ENCODE peak calls at places on chromosomes 12 and 14, in nine cellular contexts. Y, A, I, D, G, E, F, J and C are unnamed samples.

GRCh38 chr12:54052745-54053624 is 650 bp upstream of the HOXC4 start:
- DNase-seq in D (no peak), E (no peak), I (no peak), J (no peak), G (no peak), Y (peak; percentile 61), F (no peak), A (no peak), C (no peak)

GRCh38 chr14:37712976-37713431 is 117.6 kb downstream of the TTC6 start:
- DNase-seq in E (no peak), F (no peak), I (no peak), Y (no peak), A (peak; percentile 35), J (no peak), G (no peak), D (no peak), C (no peak)

GRCh38 chr12:6532927-6533652 is 1.2 kb upstream of the GAPDH start:
- DNase-seq in I (peak; percentile 70), E (peak; percentile 85), J (peak; percentile 81), G (no peak), A (peak; percentile 84), D (peak; percentile 87), F (no peak), Y (peak; percentile 87), C (no peak)

GRCh38 chr14:67766035-67766680 is 50.2 kb downstream of the ZFYVE26 start:
- DNase-seq in J (no peak), F (no peak), G (no peak), E (no peak), A (no peak), I (no peak), D (no peak), Y (no peak), C (no peak)

GRCh38 chr12:13062669-13063068 is 18.5 kb downstream of the FAM234B start:
- DNase-seq in J (no peak), A (no peak), F (no peak), D (no peak), E (no peak), G (no peak), Y (no peak), I (no peak), C (no peak)

GRCh38 chr12:112839386-112839972 is 47.9 kb downstream of the RPH3A start:
- DNase-seq in J (no peak), F (peak; percentile 88), G (no peak), A (peak; percentile 85), Y (peak; percentile 41), E (no peak), D (peak; percentile 94), I (peak; percentile 87), C (no peak)

GRCh38 chr14:22928237-22929103 is 706 bp downstream of the PRMT5 start:
- DNase-seq in A (no peak), J (no peak), F (peak; percentile 26), Y (peak; percentile 35), D (no peak), I (no peak), G (no peak), E (peak; percentile 9), C (no peak)

GRCh38 chr12:13205809-13206559 is 9.5 kb downstream of the EMP1 start:
- DNase-seq in F (peak; percentile 92), E (no peak), G (peak; percentile 83), D (peak; percentile 96), A (no peak), I (peak; percentile 99), J (no peak), Y (peak; percentile 98), C (no peak)

GRCh38 chr12:75457191-75457590 is 23.4 kb upstream of the GLIPR1 start:
- DNase-seq in I (no peak), E (no peak), D (no peak), G (no peak), J (no peak), A (no peak), Y (no peak), F (no peak), C (no peak)

GRCh38 chr14:93764211-93764659 is 24.1 kb downstream of the PRIMA1 start:
- DNase-seq in E (no peak), D (peak; percentile 25), G (no peak), J (no peak), F (no peak), Y (peak; percentile 32), I (peak; percentile 11), A (no peak), C (no peak)

GRCh38 chr12:25040593-25040992 is 91.7 kb upstream of the BCAT1 start:
- DNase-seq in E (no peak), D (no peak), J (no peak), F (peak; percentile 7), I (no peak), A (no peak), G (no peak), Y (no peak), C (no peak)

GRCh38 chr14:54189358-54190354 is 207.2 kb upstream of the CDKN3 start:
- DNase-seq in F (peak; percentile 76), D (peak; percentile 92), A (no peak), J (no peak), E (no peak), G (peak; percentile 59), Y (peak; percentile 80), I (peak; percentile 89), C (peak; percentile 20)

GRCh38 chr12:80698266-80698665 is 9.2 kb upstream of the MYF6 start:
- DNase-seq in G (no peak), E (no peak), I (no peak), Y (peak; percentile 18), D (no peak), J (no peak), A (no peak), F (no peak), C (no peak)

GRCh38 chr14:68574906-68575305 is 218.0 kb downstream of the ZFP36L1 start:
- DNase-seq in D (no peak), G (no peak), F (no peak), E (no peak), J (no peak), A (no peak), Y (peak; percentile 42), I (peak; percentile 65), C (no peak)

GRCh38 chr12:109737631-109738030 is 24.0 kb downstream of the FAM222A start:
- DNase-seq in A (peak; percentile 70), E (no peak), I (no peak), F (no peak), Y (no peak), D (no peak), J (no peak), G (no peak), C (no peak)

GRCh38 chr14:99233222-99234035 is 38.6 kb downstream of the BCL11B start:
- DNase-seq in D (no peak), Y (no peak), G (no peak), F (no peak), E (no peak), J (no peak), I (no peak), A (no peak), C (no peak)

GRCh38 chr14:99234366-99234765 is 37.6 kb downstream of the BCL11B start:
- DNase-seq in E (no peak), I (no peak), J (no peak), A (no peak), Y (no peak), D (no peak), G (no peak), F (no peak), C (no peak)

GRCh38 chr14:99231181-99231849 is 40.7 kb downstream of the BCL11B start:
- DNase-seq in F (no peak), G (no peak), A (no peak), I (no peak), E (peak; percentile 50), J (no peak), Y (no peak), D (no peak), C (no peak)

GRCh38 chr14:99231850-99232401 is 40.1 kb downstream of the BCL11B start:
- DNase-seq in A (no peak), G (peak; percentile 15), E (peak; percentile 85), I (peak; percentile 24), J (peak; percentile 82), F (no peak), Y (no peak), D (no peak), C (no peak)

DNA sequence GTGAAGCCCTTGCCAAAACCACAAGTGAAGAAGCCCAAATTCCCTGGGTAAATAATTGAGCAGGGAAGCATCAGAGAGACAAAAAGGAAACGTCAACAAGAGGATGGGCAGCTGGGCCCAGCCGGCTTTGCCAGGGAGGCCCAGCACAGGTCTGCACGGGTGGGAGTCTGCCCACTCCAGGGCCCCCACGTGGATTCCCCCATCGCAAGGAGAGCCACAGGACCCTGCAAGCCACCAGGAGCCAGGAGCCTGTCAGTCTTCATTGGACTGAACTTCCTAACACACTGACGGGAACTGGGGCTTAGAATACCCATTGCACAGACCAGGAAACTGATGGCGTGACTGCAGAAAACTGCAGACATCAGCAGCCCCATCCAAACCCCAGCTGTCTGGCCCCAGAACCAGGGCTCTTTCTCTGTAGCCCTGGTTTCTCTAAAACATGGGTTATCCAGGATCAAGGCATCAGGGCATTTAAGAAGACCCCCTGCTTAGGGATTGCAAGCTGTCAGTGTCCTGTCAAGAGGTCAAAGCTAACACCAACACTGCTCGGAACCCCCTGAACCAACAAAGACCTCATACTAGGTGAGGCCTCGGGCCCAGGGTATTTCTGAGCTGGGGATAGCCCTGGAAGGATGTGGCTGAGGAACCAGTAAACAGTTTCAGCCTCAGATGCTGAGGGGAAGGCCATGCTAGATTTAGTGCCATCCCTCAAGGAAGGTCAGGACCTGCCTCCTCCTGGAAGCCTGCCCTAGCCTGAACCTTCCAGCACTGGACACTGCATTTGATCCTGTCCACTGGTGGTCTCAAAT is 39.4 kb downstream of the BCL11B start:
- DNase-seq in I (no peak), J (no peak), F (no peak), G (no peak), Y (no peak), A (no peak), D (no peak), E (no peak), C (no peak)
- H3K9me3 ChIP-seq in I (no peaks in the 10 kb centered on the region), J (no peaks in the 10 kb centered on the region), F (peaks cover 2% of the 10 kb centered on the region), G (no peaks in the 10 kb centered on the region), Y (no peaks in the 10 kb centered on the region), A (no peaks in the 10 kb centered on the region), D (peaks cover 35% of the 10 kb centered on the region), E (no peaks in the 10 kb centered on the region), C (no peaks in the 10 kb centered on the region)

GRCh38 chr12:126908765-126909142 is 1358.2 kb upstream of the TMEM132C start:
- DNase-seq in J (no peak), D (no peak), A (no peak), Y (no peak), I (no peak), E (no peak), G (no peak), F (no peak), C (no peak)
- H3K9ac ChIP-seq in J (no peak overlapping the region), D (no peak overlapping the region), A (no peak overlapping the region), Y (no peak overlapping the region), I (no peak overlapping the region), E (no peak overlapping the region), G (no peak overlapping the region), F (no peak overlapping the region), C (no peak overlapping the region)

GRCh38 chr12:42483534-42483857 is 106.0 kb downstream of the PRICKLE1 start:
- DNase-seq in Y (peak; percentile 60), A (no peak), F (peak; percentile 70), E (no peak), G (no peak), J (peak; percentile 67), D (peak; percentile 42), I (peak; percentile 48), C (no peak)
- TF ChIP-seq EZH2 in Y (no peak), A (no peak), F (no peak), E (no peak), G (no peak), J (no peak), D (no peak), I (no peak), C (no peak)

DNA sequence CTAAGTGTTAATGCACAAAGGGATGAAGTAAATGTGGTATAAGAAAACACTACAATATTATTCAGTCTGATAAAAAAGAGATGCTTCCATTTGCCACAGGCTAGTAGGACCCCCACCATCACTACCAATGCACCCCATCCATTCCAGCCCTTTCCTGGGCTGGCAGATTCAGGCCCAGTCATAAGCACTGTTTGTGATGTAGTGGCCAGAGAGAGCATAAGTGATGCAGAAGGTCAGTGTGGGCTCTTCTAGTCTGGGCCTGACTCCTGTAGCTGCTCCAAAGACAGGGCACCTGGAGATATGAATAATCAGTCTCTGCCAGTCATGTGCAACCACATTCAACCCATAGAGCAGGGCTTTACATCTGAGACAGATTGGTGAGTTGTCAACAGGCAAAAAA is 1294.7 kb downstream of the TMEM121 start:
- DNase-seq in G (no peak), F (no peak), E (no peak), A (no peak), I (no peak), D (peak; percentile 9), J (no peak), Y (no peak), C (no peak)
- H3K9me3 ChIP-seq in G (no peaks in the 10 kb centered on the region), F (peaks cover 4% of the 10 kb centered on the region), E (peaks cover 20% of the 10 kb centered on the region), A (no peaks in the 10 kb centered on the region), I (no peaks in the 10 kb centered on the region), D (no peaks in the 10 kb centered on the region), J (peaks cover 50% of the 10 kb centered on the region), Y (no peaks in the 10 kb centered on the region), C (no peaks in the 10 kb centered on the region)